ENCODE peak calls at places on chromosomes 11 and 22, in nine cellular contexts. V is activated B cell treated with CpG ODN at 0.5 μM for 24 hours; T is LoVo; W is cardiac muscle cell; D is skeletal muscle cell; U is NCI-H460; Z is heart left ventricle; S is nephron progenitor cell; B is stimulated activated CD4-positive, alpha-beta T cell treated with anti-CD3 and anti-CD28 coated beads, Interleukin-1b, Interleukin-23, amount 100 ng/mL, for 24 hours. A is an unnamed sample.

GRCh38 chr22:35797411-35797810 is 79.7 kb downstream of the APOL5 start:
- DNase-seq in V (no peak), Z (no peak), D (no peak), W (no peak), U (no peak), T (no peak), S (no peak), B (no peak), A (no peak)

GRCh38 chr22:20729194-20729593 is 44.7 kb upstream of the SERPIND1 start:
- DNase-seq in V (no peak), T (no peak), S (no peak), D (no peak), B (no peak), W (no peak), U (no peak), Z (no peak), A (no peak)

GRCh38 chr22:17119481-17120202 is 1.5 kb downstream of the TMEM121B start:
- DNase-seq in S (peak), Z (no peak), W (peak), D (no peak), V (no peak), U (no peak), T (no peak), B (no peak), A (no peak)

GRCh38 chr22:44816141-44816540 is 63.8 kb downstream of the ARHGAP8 start:
- DNase-seq in Z (no peak), V (no peak), D (no peak), S (no peak), U (no peak), W (no peak), B (no peak), T (no peak), A (no peak)

GRCh38 chr11:19614370-19614936 is 98.2 kb upstream of the NAV2 start:
- DNase-seq in W (no peak), V (no peak), U (no peak), B (no peak), D (no peak), S (no peak), T (no peak), Z (no peak), A (no peak)

GRCh38 chr11:31968774-31969433 is 122.0 kb upstream of the RCN1 start:
- DNase-seq in S (no peak), U (no peak), B (no peak), D (peak), T (no peak), V (no peak), W (peak), Z (peak), A (peak)

GRCh38 chr22:25942126-25942988 is 200.4 kb downstream of the MYO18B start:
- DNase-seq in B (no peak), D (peak), Z (no peak), U (no peak), T (no peak), W (no peak), V (no peak), S (no peak), A (no peak)

GRCh38 chr11:8087185-8087584 is 6.2 kb downstream of the TUB start:
- DNase-seq in Z (peak), S (no peak), B (no peak), V (no peak), T (no peak), W (no peak), U (no peak), D (no peak), A (no peak)

GRCh38 chr11:48043998-48044512 is 63.7 kb downstream of the PTPRJ start:
- DNase-seq in W (no peak), B (no peak), T (no peak), Z (no peak), U (no peak), V (no peak), S (no peak), D (no peak), A (no peak)

GRCh38 chr22:20966883-20967696 is at the start of gene AIFM3:
- DNase-seq in U (no peak), S (no peak), Z (no peak), W (no peak), B (no peak), T (no peak), D (no peak), V (no peak), A (no peak)

GRCh38 chr11:77140231-77140959 is 12.3 kb downstream of the MYO7A start:
- DNase-seq in W (peak), B (no peak), D (no peak), Z (peak), U (no peak), S (peak), T (no peak), V (no peak), A (no peak)

GRCh38 chr11:101618691-101619090 is 34.9 kb upstream of the TRPC6 start:
- DNase-seq in S (no peak), T (no peak), V (no peak), Z (no peak), B (no peak), D (peak), W (no peak), U (no peak), A (peak)

GRCh38 chr22:19957445-19957844 is 15.8 kb upstream of the TXNRD2 start:
- DNase-seq in D (no peak), B (no peak), W (no peak), T (no peak), U (no peak), Z (no peak), S (no peak), V (no peak), A (no peak)

GRCh38 chr11:75430692-75431532 is 2.1 kb downstream of the KLHL35 start:
- DNase-seq in T (peak), S (no peak), U (no peak), D (no peak), W (no peak), V (no peak), Z (peak), B (no peak), A (no peak)

GRCh38 chr22:41563051-41563711 is 2.4 kb downstream of the CSDC2 start:
- DNase-seq in T (peak), V (no peak), D (peak), U (no peak), B (no peak), W (peak), S (no peak), Z (peak), A (peak)

GRCh38 chr11:2663506-2663905 is 36.3 kb downstream of the KCNQ1OT1 start:
- DNase-seq in S (no peak), V (no peak), T (no peak), D (no peak), B (no peak), W (no peak), Z (no peak), U (no peak), A (no peak)

GRCh38 chr22:39087881-39088687 is 9.0 kb upstream of the APOBEC3H start:
- DNase-seq in D (no peak), V (no peak), Z (peak), B (no peak), W (peak), U (no peak), T (no peak), S (peak), A (no peak)

GRCh38 chr11:31817054-31817620 is 6.0 kb upstream of the PAX6 start:
- DNase-seq in U (no peak), S (peak), T (no peak), Z (no peak), W (no peak), V (no peak), D (no peak), B (no peak), A (no peak)

GRCh38 chr11:104073950-104074349 is 37.5 kb downstream of the DDI1 start:
- DNase-seq in Z (peak), V (no peak), D (no peak), W (no peak), T (no peak), S (no peak), U (no peak), B (no peak), A (peak)

GRCh38 chr22:37681001-37681424 is 5.1 kb upstream of the NOL12 start:
- DNase-seq in Z (no peak), W (no peak), U (no peak), D (no peak), T (no peak), V (no peak), B (no peak), S (no peak), A (no peak)

GRCh38 chr22:38080847-38081635 is 2.9 kb downstream of the SLC16A8 start:
- DNase-seq in V (no peak), S (peak), T (no peak), U (no peak), B (no peak), W (peak), D (no peak), Z (peak), A (no peak)

GRCh38 chr11:115678942-115679341 is 174.7 kb upstream of the CADM1 start:
- DNase-seq in W (peak), S (peak), B (no peak), V (no peak), Z (peak), T (no peak), U (no peak), D (no peak), A (no peak)

GRCh38 chr11:64620286-64620962 is 29.4 kb downstream of the SLC22A12 start:
- DNase-seq in D (no peak), B (no peak), V (no peak), S (peak), Z (no peak), U (no peak), T (no peak), W (peak), A (no peak)

GRCh38 chr11:61956191-61957027 is 6.3 kb downstream of the BEST1 start:
- DNase-seq in U (no peak), B (no peak), T (no peak), V (no peak), S (no peak), D (no peak), W (no peak), Z (no peak), A (no peak)

GRCh38 chr11:86761978-86762377 is 38.4 kb upstream of the PRSS23 start:
- DNase-seq in B (no peak), Z (no peak), V (no peak), T (no peak), D (no peak), U (no peak), S (no peak), W (peak), A (no peak)

GRCh38 chr11:107563702-107564101 is 1.8 kb downstream of the ALKBH8 start:
- DNase-seq in T (peak), D (no peak), B (no peak), U (peak), W (peak), V (no peak), S (peak), Z (no peak), A (no peak)

GRCh38 chr22:23709107-23709506 is 18.3 kb downstream of the RGL4 start:
- DNase-seq in T (no peak), V (no peak), U (no peak), S (no peak), W (no peak), Z (no peak), D (no peak), B (no peak), A (no peak)

GRCh38 chr11:115760528-115760837 is 256.3 kb upstream of the CADM1 start:
- DNase-seq in D (no peak), T (no peak), V (no peak), B (no peak), W (no peak), Z (no peak), U (no peak), S (peak), A (no peak)

GRCh38 chr11:108947654-108948570 is 283.0 kb downstream of the DDX10 start:
- DNase-seq in S (no peak), D (no peak), B (no peak), U (no peak), T (no peak), W (peak), Z (no peak), V (no peak), A (peak)

GRCh38 chr11:47004595-47005033 is 68.1 kb downstream of the CSTPP1 start:
- DNase-seq in T (no peak), D (peak), B (no peak), W (peak), S (no peak), Z (peak), U (no peak), V (no peak), A (peak)

GRCh38 chr11:6637871-6638270 is 17.7 kb downstream of the DCHS1 start:
- DNase-seq in U (no peak), V (no peak), Z (peak), D (no peak), B (no peak), W (peak), T (no peak), S (no peak), A (no peak)

GRCh38 chr22:19942886-19943664 is 1.5 kb upstream of the TXNRD2 start:
- DNase-seq in Z (no peak), U (no peak), W (peak), D (peak), V (no peak), T (peak), B (no peak), S (no peak), A (peak)

GRCh38 chr11:123185326-123185725 is 9.7 kb downstream of the CLMP start:
- DNase-seq in U (no peak), W (no peak), B (no peak), S (peak), Z (no peak), T (no peak), V (no peak), D (no peak), A (no peak)

GRCh38 chr22:35615156-35615555 is 2.0 kb downstream of the MB start:
- DNase-seq in U (peak), T (no peak), W (peak), D (no peak), S (no peak), B (no peak), V (no peak), Z (peak), A (no peak)

GRCh38 chr11:86688398-86689179 is 16.2 kb upstream of the ME3 start:
- DNase-seq in S (no peak), V (no peak), Z (no peak), U (no peak), D (no peak), W (peak), T (no peak), B (peak), A (peak)

GRCh38 chr11:72038491-72038890 is 39.8 kb downstream of the IL18BP start:
- DNase-seq in V (no peak), T (no peak), D (peak), U (no peak), W (peak), B (no peak), Z (peak), S (no peak), A (no peak)